ENCODE peak calls at places on chromosomes 16 and 17, in ten cellular contexts. One of them, this sample, is unnamed.

GRCh38 chr16:57284206-57284951 is at the start of gene PLLP:
- DNase-seq in AG10803: no peak
- DNase-seq in endothelial cell: peak
- DNase-seq in fibroblast of lung: peak
- DNase-seq in tibial artery: no peak
- DNase-seq in HL-60: no peak
- DNase-seq in DND-41: no peak
- DNase-seq in CD8-positive, alpha-beta T cell: peak
- DNase-seq in Peyer's patch: peak
- DNase-seq in tibial nerve: no peak
- DNase-seq in this sample: no peak

GRCh38 chr17:77356690-77357201 is 216.0 kb downstream of the SEC14L1 start:
- DNase-seq in fibroblast of lung: no peak
- DNase-seq in DND-41: no peak
- DNase-seq in Peyer's patch: peak
- DNase-seq in CD8-positive, alpha-beta T cell: no peak
- DNase-seq in HL-60: no peak
- DNase-seq in AG10803: no peak
- DNase-seq in endothelial cell: peak
- DNase-seq in tibial artery: no peak
- DNase-seq in tibial nerve: no peak
- DNase-seq in this sample: no peak

GRCh38 chr16:66266436-66267286 is 99.8 kb upstream of the CDH5 start:
- DNase-seq in AG10803: peak
- DNase-seq in tibial artery: peak
- DNase-seq in tibial nerve: peak
- DNase-seq in Peyer's patch: peak
- DNase-seq in HL-60: no peak
- DNase-seq in CD8-positive, alpha-beta T cell: no peak
- DNase-seq in DND-41: no peak
- DNase-seq in endothelial cell: no peak
- DNase-seq in fibroblast of lung: peak
- DNase-seq in this sample: no peak

GRCh38 chr16:1870365-1871082 is 1.4 kb downstream of the MEIOB start:
- DNase-seq in tibial nerve: no peak
- DNase-seq in tibial artery: no peak
- DNase-seq in fibroblast of lung: peak
- DNase-seq in endothelial cell: no peak
- DNase-seq in Peyer's patch: no peak
- DNase-seq in HL-60: no peak
- DNase-seq in AG10803: peak
- DNase-seq in DND-41: no peak
- DNase-seq in CD8-positive, alpha-beta T cell: no peak
- DNase-seq in this sample: no peak

GRCh38 chr17:57246257-57246656 is 10.1 kb upstream of the MSI2 start:
- DNase-seq in tibial nerve: no peak
- DNase-seq in DND-41: no peak
- DNase-seq in CD8-positive, alpha-beta T cell: no peak
- DNase-seq in HL-60: no peak
- DNase-seq in Peyer's patch: no peak
- DNase-seq in endothelial cell: no peak
- DNase-seq in tibial artery: no peak
- DNase-seq in AG10803: no peak
- DNase-seq in fibroblast of lung: no peak
- DNase-seq in this sample: no peak

GRCh38 chr17:56978441-56979090 is 635 bp downstream of the SCPEP1 start:
- DNase-seq in CD8-positive, alpha-beta T cell: no peak
- DNase-seq in endothelial cell: no peak
- DNase-seq in AG10803: no peak
- DNase-seq in tibial artery: no peak
- DNase-seq in Peyer's patch: no peak
- DNase-seq in fibroblast of lung: no peak
- DNase-seq in HL-60: no peak
- DNase-seq in DND-41: no peak
- DNase-seq in tibial nerve: no peak
- DNase-seq in this sample: no peak

GRCh38 chr17:57277923-57278604 is 21.7 kb downstream of the MSI2 start:
- DNase-seq in AG10803: no peak
- DNase-seq in DND-41: peak
- DNase-seq in Peyer's patch: no peak
- DNase-seq in tibial nerve: no peak
- DNase-seq in fibroblast of lung: no peak
- DNase-seq in tibial artery: no peak
- DNase-seq in endothelial cell: no peak
- DNase-seq in CD8-positive, alpha-beta T cell: no peak
- DNase-seq in HL-60: no peak
- DNase-seq in this sample: no peak

GRCh38 chr17:69448431-69449102 is 34.1 kb downstream of the MAP2K6 start:
- DNase-seq in tibial artery: no peak
- DNase-seq in fibroblast of lung: peak
- DNase-seq in HL-60: no peak
- DNase-seq in tibial nerve: peak
- DNase-seq in AG10803: no peak
- DNase-seq in DND-41: no peak
- DNase-seq in CD8-positive, alpha-beta T cell: no peak
- DNase-seq in Peyer's patch: peak
- DNase-seq in endothelial cell: peak
- DNase-seq in this sample: no peak

DNA sequence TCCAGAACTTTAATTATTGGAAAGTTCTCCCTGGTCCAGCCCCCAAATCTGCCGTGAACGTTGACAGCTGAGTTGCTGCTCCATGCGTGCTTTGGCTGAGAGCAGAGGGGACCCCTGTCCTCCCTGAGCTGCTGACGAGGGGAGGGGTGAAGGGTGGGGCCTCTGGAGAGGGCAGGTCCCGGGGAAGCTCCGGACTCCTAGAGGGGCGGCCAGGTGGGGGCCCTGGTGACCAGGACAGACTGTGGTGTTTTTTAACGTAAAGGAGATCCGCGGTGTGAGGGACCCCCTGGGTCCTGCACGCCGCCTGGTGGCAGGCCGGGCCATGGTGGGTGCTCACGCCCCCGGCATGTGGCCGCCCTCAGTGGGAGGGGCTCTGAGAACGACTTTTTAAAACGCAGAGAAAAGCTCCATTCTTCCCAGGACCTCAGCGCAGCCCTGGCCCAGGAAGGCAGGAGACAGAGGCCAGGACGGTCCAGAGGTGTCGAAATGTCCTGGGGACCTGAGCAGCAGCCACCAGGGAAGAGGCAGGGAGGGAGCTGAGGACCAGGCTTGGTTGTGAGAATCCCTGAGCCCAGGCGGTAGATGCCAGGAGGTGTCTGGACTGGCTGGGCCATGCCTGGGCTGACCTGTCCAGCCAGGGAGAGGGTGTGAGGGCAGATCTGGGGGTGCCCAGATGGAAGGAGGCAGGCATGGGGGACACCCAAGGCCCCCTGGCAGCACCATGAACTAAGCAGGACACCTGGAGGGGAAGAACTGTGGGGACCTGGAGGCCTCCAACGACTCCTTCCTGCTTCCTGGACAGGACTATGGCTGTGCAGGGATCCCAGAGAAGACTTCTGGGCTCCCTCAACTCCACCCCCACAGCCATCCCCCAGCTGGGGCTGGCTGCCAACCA is at the start of gene MC1R:
- DNase-seq in Peyer's patch: no peak
- DNase-seq in DND-41: no peak
- DNase-seq in CD8-positive, alpha-beta T cell: peak
- DNase-seq in HL-60: no peak
- DNase-seq in tibial artery: no peak
- DNase-seq in fibroblast of lung: peak
- DNase-seq in endothelial cell: peak
- DNase-seq in AG10803: no peak
- DNase-seq in tibial nerve: no peak
- DNase-seq in this sample: no peak
- TF ChIP-seq CTCF in Peyer's patch: no peak
- TF ChIP-seq CTCF in DND-41: peak
- TF ChIP-seq CTCF in CD8-positive, alpha-beta T cell: peak
- TF ChIP-seq CTCF in HL-60: no peak
- TF ChIP-seq CTCF in tibial artery: no peak
- TF ChIP-seq CTCF in fibroblast of lung: peak
- TF ChIP-seq CTCF in endothelial cell: peak
- TF ChIP-seq CTCF in AG10803: peak
- TF ChIP-seq CTCF in tibial nerve: peak
- TF ChIP-seq CTCF in this sample: peak

GRCh38 chr17:28469376-28469775 is 4.1 kb upstream of the SLC13A2 start:
- DNase-seq in tibial nerve: no peak
- DNase-seq in fibroblast of lung: no peak
- DNase-seq in AG10803: no peak
- DNase-seq in endothelial cell: no peak
- DNase-seq in CD8-positive, alpha-beta T cell: no peak
- DNase-seq in tibial artery: peak
- DNase-seq in Peyer's patch: no peak
- DNase-seq in HL-60: no peak
- DNase-seq in DND-41: no peak
- DNase-seq in this sample: no peak
- TF ChIP-seq CTCF in tibial nerve: no peak
- TF ChIP-seq CTCF in fibroblast of lung: no peak
- TF ChIP-seq CTCF in AG10803: no peak
- TF ChIP-seq CTCF in endothelial cell: no peak
- TF ChIP-seq CTCF in CD8-positive, alpha-beta T cell: no peak
- TF ChIP-seq CTCF in tibial artery: no peak
- TF ChIP-seq CTCF in Peyer's patch: no peak
- TF ChIP-seq CTCF in HL-60: no peak
- TF ChIP-seq CTCF in DND-41: no peak
- TF ChIP-seq CTCF in this sample: no peak

GRCh38 chr16:85707528-85708095 is 18.9 kb upstream of the GINS2 start:
- DNase-seq in Peyer's patch: no peak
- DNase-seq in tibial artery: no peak
- DNase-seq in AG10803: no peak
- DNase-seq in HL-60: no peak
- DNase-seq in CD8-positive, alpha-beta T cell: no peak
- DNase-seq in endothelial cell: no peak
- DNase-seq in tibial nerve: no peak
- DNase-seq in DND-41: no peak
- DNase-seq in fibroblast of lung: no peak
- DNase-seq in this sample: no peak

GRCh38 chr16:85704011-85704410 is 15.3 kb upstream of the GINS2 start:
- DNase-seq in tibial nerve: no peak
- DNase-seq in fibroblast of lung: no peak
- DNase-seq in HL-60: no peak
- DNase-seq in tibial artery: no peak
- DNase-seq in endothelial cell: no peak
- DNase-seq in DND-41: no peak
- DNase-seq in Peyer's patch: no peak
- DNase-seq in AG10803: no peak
- DNase-seq in CD8-positive, alpha-beta T cell: no peak
- DNase-seq in this sample: no peak

GRCh38 chr16:85706449-85707034 is 17.8 kb upstream of the GINS2 start:
- DNase-seq in fibroblast of lung: no peak
- DNase-seq in HL-60: no peak
- DNase-seq in tibial nerve: no peak
- DNase-seq in DND-41: no peak
- DNase-seq in tibial artery: no peak
- DNase-seq in endothelial cell: no peak
- DNase-seq in Peyer's patch: no peak
- DNase-seq in AG10803: no peak
- DNase-seq in CD8-positive, alpha-beta T cell: no peak
- DNase-seq in this sample: no peak

GRCh38 chr16:85708338-85708737 is 19.6 kb upstream of the GINS2 start:
- DNase-seq in fibroblast of lung: no peak
- DNase-seq in HL-60: no peak
- DNase-seq in DND-41: no peak
- DNase-seq in Peyer's patch: no peak
- DNase-seq in endothelial cell: no peak
- DNase-seq in AG10803: no peak
- DNase-seq in CD8-positive, alpha-beta T cell: no peak
- DNase-seq in tibial nerve: no peak
- DNase-seq in tibial artery: no peak
- DNase-seq in this sample: no peak

GRCh38 chr16:85704900-85705846 is 16.4 kb upstream of the GINS2 start:
- DNase-seq in HL-60: no peak
- DNase-seq in endothelial cell: no peak
- DNase-seq in CD8-positive, alpha-beta T cell: no peak
- DNase-seq in Peyer's patch: no peak
- DNase-seq in tibial nerve: no peak
- DNase-seq in tibial artery: no peak
- DNase-seq in DND-41: no peak
- DNase-seq in AG10803: no peak
- DNase-seq in fibroblast of lung: no peak
- DNase-seq in this sample: no peak
- TF ChIP-seq CTCF in HL-60: no peak
- TF ChIP-seq CTCF in endothelial cell: no peak
- TF ChIP-seq CTCF in CD8-positive, alpha-beta T cell: no peak
- TF ChIP-seq CTCF in Peyer's patch: no peak
- TF ChIP-seq CTCF in tibial nerve: no peak
- TF ChIP-seq CTCF in tibial artery: no peak
- TF ChIP-seq CTCF in DND-41: peak
- TF ChIP-seq CTCF in AG10803: no peak
- TF ChIP-seq CTCF in fibroblast of lung: no peak
- TF ChIP-seq CTCF in this sample: no peak

GRCh38 chr16:87693827-87694226 is 72.0 kb downstream of the KLHDC4 start:
- DNase-seq in tibial nerve: no peak
- DNase-seq in Peyer's patch: no peak
- DNase-seq in HL-60: no peak
- DNase-seq in DND-41: no peak
- DNase-seq in fibroblast of lung: no peak
- DNase-seq in endothelial cell: no peak
- DNase-seq in AG10803: no peak
- DNase-seq in tibial artery: no peak
- DNase-seq in CD8-positive, alpha-beta T cell: no peak
- DNase-seq in this sample: no peak

GRCh38 chr16:87692756-87693155 is 73.0 kb downstream of the KLHDC4 start:
- DNase-seq in endothelial cell: no peak
- DNase-seq in CD8-positive, alpha-beta T cell: no peak
- DNase-seq in tibial nerve: no peak
- DNase-seq in tibial artery: no peak
- DNase-seq in DND-41: no peak
- DNase-seq in Peyer's patch: no peak
- DNase-seq in HL-60: no peak
- DNase-seq in fibroblast of lung: no peak
- DNase-seq in AG10803: no peak
- DNase-seq in this sample: no peak

GRCh38 chr16:87696796-87697195 is 69.0 kb downstream of the KLHDC4 start:
- DNase-seq in DND-41: no peak
- DNase-seq in CD8-positive, alpha-beta T cell: no peak
- DNase-seq in endothelial cell: no peak
- DNase-seq in HL-60: no peak
- DNase-seq in tibial artery: no peak
- DNase-seq in tibial nerve: no peak
- DNase-seq in Peyer's patch: no peak
- DNase-seq in AG10803: no peak
- DNase-seq in fibroblast of lung: no peak
- DNase-seq in this sample: no peak

GRCh38 chr16:87695534-87695933 is 70.3 kb downstream of the KLHDC4 start:
- DNase-seq in Peyer's patch: no peak
- DNase-seq in fibroblast of lung: no peak
- DNase-seq in HL-60: no peak
- DNase-seq in AG10803: no peak
- DNase-seq in DND-41: no peak
- DNase-seq in tibial nerve: no peak
- DNase-seq in endothelial cell: no peak
- DNase-seq in CD8-positive, alpha-beta T cell: no peak
- DNase-seq in tibial artery: no peak
- DNase-seq in this sample: no peak

DNA sequence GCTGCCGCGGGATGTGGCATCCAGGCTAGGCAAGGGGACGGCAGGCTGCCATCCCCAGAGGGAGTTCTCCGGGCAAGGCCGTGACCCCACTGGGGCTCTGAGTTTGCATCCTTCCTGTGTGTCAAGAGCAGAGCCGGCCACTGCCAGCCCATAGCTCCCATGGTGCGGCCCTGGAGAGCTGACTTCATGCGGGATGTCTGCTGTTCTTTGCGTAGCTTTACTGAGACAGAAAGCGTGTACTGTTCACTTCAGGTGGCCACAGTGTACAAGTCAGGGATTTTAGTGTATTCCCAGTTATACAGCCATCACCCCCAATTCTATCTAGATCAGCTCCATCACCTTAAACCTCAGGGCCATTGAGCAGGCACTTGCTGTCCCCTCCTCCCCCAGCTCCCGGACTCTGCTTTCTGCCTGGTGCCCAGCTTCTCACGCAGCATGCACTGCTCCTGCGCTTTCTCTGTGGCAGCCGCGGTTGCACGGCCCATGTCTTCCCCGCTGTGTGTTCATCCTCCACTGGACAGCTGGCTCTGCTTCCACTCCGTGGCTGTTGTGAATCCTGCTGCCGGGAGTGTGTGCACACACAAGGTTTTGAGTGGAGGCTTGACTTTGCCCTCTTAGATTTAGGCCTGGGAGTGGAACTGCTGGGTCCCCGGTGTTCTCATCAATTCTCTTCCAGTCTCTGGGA is 71.2 kb downstream of the KLHDC4 start:
- DNase-seq in tibial nerve: no peak
- DNase-seq in tibial artery: no peak
- DNase-seq in HL-60: no peak
- DNase-seq in endothelial cell: no peak
- DNase-seq in fibroblast of lung: no peak
- DNase-seq in Peyer's patch: no peak
- DNase-seq in AG10803: no peak
- DNase-seq in DND-41: no peak
- DNase-seq in CD8-positive, alpha-beta T cell: no peak
- DNase-seq in this sample: no peak
- TF ChIP-seq CTCF in tibial nerve: no peak
- TF ChIP-seq CTCF in tibial artery: no peak
- TF ChIP-seq CTCF in HL-60: no peak
- TF ChIP-seq CTCF in endothelial cell: no peak
- TF ChIP-seq CTCF in fibroblast of lung: no peak
- TF ChIP-seq CTCF in Peyer's patch: no peak
- TF ChIP-seq CTCF in AG10803: no peak
- TF ChIP-seq CTCF in DND-41: no peak
- TF ChIP-seq CTCF in CD8-positive, alpha-beta T cell: no peak
- TF ChIP-seq CTCF in this sample: no peak

This sample was measured in retinal pigment epithelial cell.